ENCODE peak calls at places on chromosome 22, in six cellular contexts. C is GM10248; U is PC-9; Q is dorsolateral prefrontal cortex; O is vagina; I is CD4-positive, alpha-beta T cell. Z is an unnamed sample.

GRCh38 chr22:33866521-33866920 is 53.8 kb downstream of the LARGE1 start:
- DNase-seq in C (no peak), U (no peak), Q (no peak), O (no peak), I (no peak), Z (no peak)

GRCh38 chr22:38694945-38695344 is 5.8 kb downstream of the JOSD1 start:
- DNase-seq in C (no peak), U (no peak), Q (no peak), O (no peak), I (no peak), Z (no peak)

GRCh38 chr22:48712558-48712957 is 1115.1 kb downstream of the BRD1 start:
- DNase-seq in C (no peak), U (no peak), Q (no peak), O (no peak), I (no peak), Z (no peak)

GRCh38 chr22:39724857-39725256 is 154.3 kb downstream of the CACNA1I start:
- DNase-seq in C (no peak), U (no peak), Q (no peak), O (no peak), I (no peak), Z (peak)

GRCh38 chr22:40498454-40499186 is 128.2 kb downstream of the SGSM3 start:
- DNase-seq in C (no peak), U (peak), Q (no peak), O (no peak), I (no peak), Z (no peak)

GRCh38 chr22:49502126-49502826 is 325.4 kb downstream of the BRD1 start:
- DNase-seq in C (no peak), U (peak), Q (no peak), O (no peak), I (peak), Z (no peak)

GRCh38 chr22:33917744-33918406 is 2.4 kb downstream of the LARGE1 start:
- DNase-seq in C (peak), U (no peak), Q (peak), O (no peak), I (no peak), Z (no peak)

GRCh38 chr22:50701076-50701419 is 28.4 kb downstream of the SHANK3 start:
- DNase-seq in C (no peak), U (no peak), Q (no peak), O (no peak), I (no peak), Z (no peak)

GRCh38 chr22:49548356-49549202 is 279.1 kb downstream of the BRD1 start:
- DNase-seq in C (no peak), U (peak), Q (no peak), O (no peak), I (no peak), Z (no peak)

GRCh38 chr22:27796829-27797792 is 4.4 kb downstream of the MN1 start:
- DNase-seq in C (no peak), U (no peak), Q (no peak), O (no peak), I (no peak), Z (no peak)

GRCh38 chr22:32023251-32023827 is 19.7 kb upstream of the SLC5A1 start:
- DNase-seq in C (no peak), U (no peak), Q (no peak), O (no peak), I (no peak), Z (no peak)

GRCh38 chr22:31829505-31829904 is 75.7 kb downstream of the DEPDC5 start:
- DNase-seq in C (peak), U (peak), Q (peak), O (no peak), I (no peak), Z (no peak)

GRCh38 chr22:37465721-37466120 is 20.5 kb downstream of the MFNG start:
- DNase-seq in C (no peak), U (no peak), Q (no peak), O (no peak), I (no peak), Z (no peak)

GRCh38 chr22:50218996-50219727 is 18.4 kb downstream of the SELENOO start:
- DNase-seq in C (no peak), U (peak), Q (peak), O (no peak), I (no peak), Z (no peak)

GRCh38 chr22:27714076-27714475 is 87.5 kb downstream of the MN1 start:
- DNase-seq in C (no peak), U (no peak), Q (no peak), O (no peak), I (no peak), Z (no peak)

GRCh38 chr22:39994046-39994565 is 648 bp upstream of the FAM83F start:
- DNase-seq in C (no peak), U (no peak), Q (no peak), O (no peak), I (peak), Z (no peak)

GRCh38 chr22:50530857-50531545 is 1.2 kb upstream of the TYMP start:
- DNase-seq in C (peak), U (peak), Q (no peak), O (peak), I (peak), Z (peak)

GRCh38 chr22:22208657-22209056 is 35.9 kb upstream of the VPREB1 start:
- DNase-seq in C (no peak), U (no peak), Q (no peak), O (peak), I (no peak), Z (no peak)

GRCh38 chr22:17570851-17571631 is 7.7 kb downstream of the SLC25A18 start:
- DNase-seq in C (no peak), U (peak), Q (peak), O (peak), I (no peak), Z (no peak)

GRCh38 chr22:50734343-50734771 is 3.6 kb upstream of the ACR start:
- DNase-seq in C (no peak), U (no peak), Q (no peak), O (no peak), I (no peak), Z (no peak)

GRCh38 chr22:42070517-42071422 is at the start of gene NAGA:
- DNase-seq in C (peak), U (peak), Q (peak), O (peak), I (peak), Z (peak)

GRCh38 chr22:42074153-42074750 is at the start of gene PHETA2:
- DNase-seq in C (peak), U (peak), Q (no peak), O (no peak), I (peak), Z (peak)

GRCh38 chr22:42073568-42074152 is 388 bp upstream of the PHETA2 start:
- DNase-seq in C (no peak), U (no peak), Q (no peak), O (peak), I (no peak), Z (no peak)

GRCh38 chr22:42074846-42075245 is 798 bp downstream of the PHETA2 start:
- DNase-seq in C (no peak), U (no peak), Q (no peak), O (no peak), I (no peak), Z (no peak)

GRCh38 chr22:42072606-42073330 is 1.3 kb upstream of the PHETA2 start:
- DNase-seq in C (no peak), U (no peak), Q (no peak), O (no peak), I (no peak), Z (no peak)
- TF ChIP-seq CTCF in C (no peak), U (no peak), Q (no peak), O (no peak), I (no peak), Z (no peak)

DNA sequence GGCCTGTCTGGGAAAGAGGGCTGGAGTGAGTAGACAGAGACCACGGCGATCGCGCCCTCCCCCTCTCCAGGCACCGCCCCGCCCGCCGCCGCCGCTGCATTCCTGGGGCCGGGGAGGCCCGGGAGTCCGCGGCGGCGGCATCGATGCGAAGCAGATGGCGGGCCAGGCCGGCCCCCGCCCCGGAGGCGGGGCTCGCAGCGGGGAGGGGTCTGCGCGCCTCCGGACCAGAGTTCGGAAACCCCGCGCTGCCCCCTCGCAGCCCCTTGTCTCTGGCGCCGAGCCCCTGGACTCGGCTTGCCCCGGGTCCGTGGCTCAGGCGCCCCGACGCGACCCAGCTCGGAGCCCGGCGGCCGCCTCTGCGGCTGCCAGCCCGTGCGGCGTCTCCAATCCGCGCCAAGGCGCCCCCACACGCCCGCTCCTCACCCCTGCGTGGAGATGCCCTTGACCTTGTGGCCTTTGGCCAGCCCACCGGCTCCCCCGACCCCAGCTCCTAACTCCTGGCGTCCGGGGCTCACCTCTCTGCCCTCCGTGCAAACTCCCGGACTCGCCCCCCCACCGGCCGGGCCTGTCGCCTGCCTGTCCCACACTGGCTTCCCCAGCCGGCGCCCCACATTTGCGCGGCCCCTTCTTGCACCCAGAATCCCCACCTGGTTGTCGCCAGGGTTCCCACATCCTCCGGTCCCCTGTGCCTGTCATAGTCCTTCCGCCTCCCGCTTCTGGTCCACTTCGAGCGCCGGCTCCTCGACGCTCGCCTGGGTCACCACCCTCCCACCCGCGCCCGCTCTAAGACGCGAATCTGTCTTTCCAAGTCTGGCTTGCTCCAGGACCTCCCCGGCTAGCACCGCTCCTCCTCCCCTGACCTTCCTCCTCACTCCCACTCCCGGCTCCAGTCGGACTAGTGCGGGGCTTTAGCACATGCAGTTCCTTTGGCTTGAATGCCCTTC is 1.0 kb downstream of the SCARF2 start:
- DNase-seq in C (no peak), U (no peak), Q (no peak), O (no peak), I (no peak), Z (no peak)
- TF ChIP-seq CTCF in C (no peak), U (no peak), Q (no peak), O (no peak), I (no peak), Z (no peak)

GRCh38 chr22:47452184-47452583 is 689.7 kb downstream of the TBC1D22A start:
- DNase-seq in C (no peak), U (no peak), Q (no peak), O (no peak), I (no peak), Z (no peak)
- TF ChIP-seq CTCF in C (peak), U (peak), Q (no peak), O (no peak), I (no peak), Z (no peak)

GRCh38 chr22:45968003-45968650 is 8.8 kb downstream of the WNT7B start:
- DNase-seq in C (no peak), U (no peak), Q (no peak), O (no peak), I (no peak), Z (no peak)

GRCh38 chr22:45969801-45970464 is 7.0 kb downstream of the WNT7B start:
- DNase-seq in C (no peak), U (no peak), Q (no peak), O (no peak), I (no peak), Z (no peak)

GRCh38 chr22:45970709-45971388 is 6.1 kb downstream of the WNT7B start:
- DNase-seq in C (no peak), U (no peak), Q (no peak), O (no peak), I (no peak), Z (no peak)

GRCh38 chr22:45968751-45969413 is 8.1 kb downstream of the WNT7B start:
- DNase-seq in C (no peak), U (no peak), Q (no peak), O (no peak), I (no peak), Z (no peak)

DNA sequence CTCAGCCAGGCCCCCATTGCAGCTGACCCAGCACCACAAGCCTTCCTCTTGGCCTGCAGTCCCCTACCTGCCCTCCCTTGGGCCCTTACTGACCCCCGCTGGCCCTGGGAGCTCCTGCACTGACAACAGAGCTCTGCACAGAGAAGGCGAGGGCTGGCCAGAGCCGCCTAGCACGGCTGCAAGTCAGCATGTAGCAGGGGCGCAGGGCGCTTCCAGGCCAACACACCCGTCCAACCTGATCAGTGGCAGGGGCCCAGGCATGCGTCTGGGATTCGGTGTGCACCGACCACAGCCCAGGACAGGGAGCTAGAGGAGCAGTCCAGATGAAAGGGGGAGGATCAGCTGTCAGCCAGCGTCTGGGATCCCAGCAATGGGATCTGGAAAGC is 7.6 kb downstream of the WNT7B start:
- DNase-seq in C (no peak), U (peak), Q (no peak), O (no peak), I (no peak), Z (no peak)
- TF ChIP-seq CTCF in C (no peak), U (peak), Q (no peak), O (no peak), I (no peak), Z (no peak)

GRCh38 chr22:30755760-30756124 is 61.1 kb downstream of the OSBP2 start:
- DNase-seq in C (no peak), U (no peak), Q (no peak), O (no peak), I (no peak), Z (no peak)
- TF ChIP-seq CTCF in C (no peak), U (peak), Q (no peak), O (no peak), I (no peak), Z (no peak)

GRCh38 chr22:43789452-43789851 is 22.7 kb downstream of the EFCAB6 start:
- DNase-seq in C (no peak), U (peak), Q (no peak), O (peak), I (no peak), Z (no peak)

GRCh38 chr22:43782448-43782847 is 29.7 kb downstream of the EFCAB6 start:
- DNase-seq in C (no peak), U (no peak), Q (no peak), O (no peak), I (no peak), Z (no peak)

DNA sequence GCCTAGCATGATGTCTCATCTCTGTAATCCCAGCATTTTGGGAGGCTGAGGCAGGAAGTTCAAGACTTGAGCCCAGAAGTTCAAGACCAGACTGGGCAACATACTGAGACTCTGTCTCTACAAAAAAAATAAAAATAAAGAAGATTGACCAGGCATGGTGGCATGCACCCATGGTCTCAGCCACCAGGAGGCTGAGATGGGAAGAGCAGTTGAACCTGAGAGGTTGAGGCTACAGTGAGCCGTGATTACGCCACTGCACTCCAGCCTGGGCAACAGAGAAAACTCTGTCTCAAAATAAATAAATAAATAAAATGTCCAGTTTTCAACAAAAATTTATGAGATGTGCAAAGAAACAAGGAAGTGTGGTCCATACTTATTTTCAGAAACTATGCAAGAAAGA is 28.3 kb downstream of the EFCAB6 start:
- DNase-seq in C (no peak), U (no peak), Q (no peak), O (no peak), I (no peak), Z (no peak)
- TF ChIP-seq CTCF in C (no peak), U (peak), Q (no peak), O (no peak), I (no peak), Z (no peak)

GRCh38 chr22:42271191-42271813 is 849 bp upstream of the TCF20 start:
- DNase-seq in C (no peak), U (no peak), Q (no peak), O (peak), I (no peak), Z (no peak)

GRCh38 chr22:42268852-42269406 is 1.5 kb downstream of the TCF20 start:
- DNase-seq in C (no peak), U (no peak), Q (no peak), O (no peak), I (no peak), Z (no peak)

GRCh38 chr22:42270512-42271190 is at the start of gene TCF20:
- DNase-seq in C (peak), U (peak), Q (peak), O (no peak), I (peak), Z (peak)

GRCh38 chr22:42270178-42270511 is 308 bp downstream of the TCF20 start:
- DNase-seq in C (no peak), U (peak), Q (no peak), O (no peak), I (peak), Z (no peak)

GRCh38 chr22:42269407-42270177 is 861 bp downstream of the TCF20 start:
- DNase-seq in C (peak), U (peak), Q (no peak), O (no peak), I (peak), Z (peak)
- TF ChIP-seq CTCF in C (peak), U (no peak), Q (no peak), O (no peak), I (peak), Z (no peak)

GRCh38 chr22:25373961-25374360 is 154.5 kb downstream of the CRYBB2 start:
- DNase-seq in C (no peak), U (no peak), Q (no peak), O (no peak), I (no peak), Z (no peak)
- TF ChIP-seq CTCF in C (no peak), U (no peak), Q (no peak), O (no peak), I (no peak), Z (no peak)